ENCODE peak calls at places on chromosomes 11 and 22, in nine cellular contexts. V is ovary; M is brain microvascular endothelial cell; P is CD4-positive, CD25-positive, alpha-beta regulatory T cell; K is GM12865; S is AG09309; L is fibroblast of the aortic adventitia; J is lower lobe of right lung; D is prostate gland. E is an unnamed sample.

GRCh38 chr11:35671396-35672127 is 9.0 kb downstream of the TRIM44 start:
- DNase-seq in V (no peak), D (no peak), P (no peak), L (peak), M (no peak), K (no peak), S (no peak), J (no peak), E (no peak)

GRCh38 chr11:48036011-48036410 is 55.7 kb downstream of the PTPRJ start:
- DNase-seq in D (no peak), S (no peak), K (no peak), J (no peak), P (no peak), M (no peak), V (no peak), L (peak), E (no peak)

GRCh38 chr22:21010426-21011113 is 4.4 kb upstream of the P2RX6 start:
- DNase-seq in V (no peak), D (no peak), S (no peak), J (no peak), L (no peak), M (no peak), K (no peak), P (no peak), E (no peak)

GRCh38 chr11:121873770-121874169 is 242.2 kb downstream of the BLID start:
- DNase-seq in L (no peak), M (no peak), J (no peak), S (no peak), D (no peak), P (no peak), K (no peak), V (no peak), E (no peak)

GRCh38 chr11:119940401-119940976 is 197.4 kb downstream of the TRIM29 start:
- DNase-seq in V (no peak), K (no peak), S (no peak), L (no peak), M (no peak), J (no peak), P (no peak), D (no peak), E (no peak)

GRCh38 chr11:933936-934335 is 8.3 kb downstream of the AP2A2 start:
- DNase-seq in D (no peak), K (no peak), M (no peak), V (no peak), J (no peak), L (no peak), P (no peak), S (no peak), E (no peak)

GRCh38 chr11:120343429-120343828 is 7.2 kb downstream of the ARHGEF12 start:
- DNase-seq in P (no peak), M (no peak), D (no peak), K (peak), S (no peak), V (no peak), L (no peak), J (no peak), E (no peak)

GRCh38 chr11:12110714-12111481 is 508 bp downstream of the MICAL2 start:
- DNase-seq in D (no peak), M (no peak), V (peak), P (peak), L (peak), S (no peak), K (no peak), J (peak), E (peak)

GRCh38 chr11:48141475-48142100 is 75.0 kb upstream of the OR4B1 start:
- DNase-seq in M (no peak), P (peak), V (no peak), K (no peak), S (no peak), L (peak), D (no peak), J (no peak), E (peak)

GRCh38 chr22:19832476-19833108 is 22.1 kb downstream of the GNB1L start:
- DNase-seq in P (no peak), K (peak), J (no peak), S (no peak), D (no peak), V (no peak), M (no peak), L (peak), E (no peak)

GRCh38 chr22:19357270-19358105 is 66.0 kb upstream of the CLTCL1 start:
- DNase-seq in P (no peak), K (no peak), V (no peak), L (no peak), M (no peak), J (no peak), D (no peak), S (no peak), E (peak)

GRCh38 chr11:131408011-131408640 is 37.7 kb downstream of the NTM start:
- DNase-seq in S (peak), V (no peak), L (peak), D (no peak), M (peak), K (peak), P (no peak), J (no peak), E (peak)

GRCh38 chr11:117786099-117786870 is 10.7 kb downstream of the DSCAML1 start:
- DNase-seq in P (no peak), L (no peak), V (no peak), M (no peak), J (no peak), D (no peak), K (no peak), S (no peak), E (no peak)

GRCh38 chr22:28952857-28953256 is 69.5 kb downstream of the ZNRF3 start:
- DNase-seq in D (peak), K (no peak), J (peak), V (no peak), M (no peak), P (no peak), S (peak), L (peak), E (peak)

GRCh38 chr11:118052581-118053206 is 24.2 kb upstream of the TMPRSS4 start:
- DNase-seq in S (no peak), D (no peak), J (no peak), P (no peak), K (no peak), M (no peak), V (no peak), L (no peak), E (no peak)

GRCh38 chr11:28105869-28106268 is 2.1 kb downstream of the KIF18A start:
- DNase-seq in M (no peak), J (no peak), D (no peak), P (no peak), S (no peak), K (no peak), L (peak), V (no peak), E (no peak)

GRCh38 chr22:31733580-31734079 is 16.3 kb downstream of the PRR14L start:
- DNase-seq in V (no peak), J (no peak), P (no peak), D (no peak), K (no peak), M (no peak), L (no peak), S (no peak), E (no peak)

GRCh38 chr11:76371170-76371569 is 9.8 kb downstream of the THAP12 start:
- DNase-seq in M (peak), L (peak), J (no peak), S (peak), V (no peak), P (no peak), K (peak), D (no peak), E (peak)

GRCh38 chr11:3995307-3995706 is 99.3 kb upstream of the RRM1 start:
- DNase-seq in M (no peak), J (no peak), K (no peak), V (no peak), S (no peak), D (no peak), L (no peak), P (no peak), E (no peak)

GRCh38 chr11:129737535-129738230 is 78.0 kb upstream of the TMEM45B start:
- DNase-seq in K (no peak), J (no peak), M (no peak), S (no peak), L (no peak), V (no peak), P (no peak), D (no peak), E (no peak)

GRCh38 chr22:23762866-23763578 is at the start of gene C22orf15:
- DNase-seq in M (no peak), J (no peak), D (no peak), V (no peak), L (peak), K (no peak), P (no peak), S (no peak), E (peak)
- H3K4me3 ChIP-seq in M (no peak), J (peak), D (no peak), V (no peak), L (no peak), K (peak), P (peak), S (no peak), E (peak)

GRCh38 chr11:62921201-62921572 is at the start of gene CHRM1:
- DNase-seq in S (no peak), P (no peak), M (no peak), D (peak), V (no peak), J (no peak), K (no peak), L (no peak), E (no peak)
- H3K4me3 ChIP-seq in S (no peak), P (no peak), M (no peak), D (peak), V (no peak), J (peak), K (no peak), L (no peak), E (no peak)

GRCh38 chr11:96052921-96053631 is 129.2 kb upstream of the MTMR2 start:
- DNase-seq in M (peak), S (no peak), P (no peak), J (no peak), D (no peak), L (peak), K (peak), V (no peak), E (peak)
- H3K4me3 ChIP-seq in M (no peak), S (no peak), P (no peak), J (no peak), D (no peak), L (no peak), K (no peak), V (no peak), E (no peak)

GRCh38 chr11:66047541-66048365 is 1.2 kb downstream of the GAL3ST3 start:
- DNase-seq in P (no peak), K (no peak), M (no peak), L (no peak), D (no peak), J (no peak), V (no peak), S (no peak), E (no peak)

GRCh38 chr11:66050581-66051231 is 1.5 kb upstream of the SF3B2 start:
- DNase-seq in J (no peak), L (no peak), D (no peak), K (no peak), V (no peak), S (no peak), P (no peak), M (no peak), E (no peak)

GRCh38 chr11:66051371-66051765 is 796 bp upstream of the SF3B2 start:
- DNase-seq in S (no peak), D (no peak), L (no peak), J (no peak), K (no peak), M (no peak), V (no peak), P (no peak), E (no peak)

GRCh38 chr11:66046901-66047300 is 2.1 kb downstream of the GAL3ST3 start:
- DNase-seq in P (no peak), M (no peak), J (no peak), D (no peak), L (no peak), S (no peak), V (no peak), K (no peak), E (no peak)

DNA sequence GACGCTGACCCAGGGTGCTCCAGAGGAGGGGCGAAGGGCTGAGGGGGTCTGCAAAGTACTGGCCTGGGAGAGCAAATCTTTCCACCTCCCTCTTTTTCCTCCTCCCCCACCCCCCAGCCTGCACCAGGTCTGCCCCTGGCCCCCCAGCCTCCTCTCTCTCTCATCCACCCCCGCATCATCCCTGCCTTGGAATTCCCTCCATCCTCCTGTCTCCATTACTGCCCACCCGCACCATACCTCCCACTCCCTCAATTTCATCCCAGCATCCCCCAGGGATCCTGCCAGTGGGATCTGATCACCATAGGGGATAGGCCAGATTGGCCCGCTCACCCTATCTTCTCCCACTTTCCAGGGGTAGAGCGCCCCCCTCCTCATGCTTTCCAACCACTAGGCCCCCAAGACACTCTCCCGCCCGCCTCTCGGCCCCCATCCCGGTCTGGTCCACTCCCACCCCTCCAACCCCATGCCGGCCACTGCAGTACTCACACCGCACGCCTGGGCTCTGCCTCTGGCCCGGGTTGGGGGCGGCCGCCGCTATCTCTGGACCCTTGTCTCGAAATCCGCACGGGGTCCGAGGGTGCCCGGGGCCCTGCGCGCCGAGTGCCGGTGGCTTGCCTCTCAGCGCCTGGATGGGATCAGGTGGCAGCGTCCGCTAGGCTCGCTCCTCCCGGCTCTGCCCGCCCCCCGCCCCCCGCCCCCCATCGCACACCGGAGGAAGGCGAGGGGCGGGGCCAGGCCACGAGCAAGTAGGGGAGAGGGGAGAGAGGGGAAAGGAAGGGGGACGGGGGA is at the start of gene GAL3ST3:
- DNase-seq in V (no peak), J (no peak), D (no peak), M (no peak), S (no peak), K (no peak), L (no peak), P (no peak), E (no peak)
- H3K4me3 ChIP-seq in V (peak), J (no peak), D (no peak), M (no peak), S (no peak), K (no peak), L (no peak), P (no peak), E (no peak)

GRCh38 chr11:60818057-60818456 is 23.9 kb upstream of the CCDC86 start:
- DNase-seq in L (no peak), J (no peak), D (no peak), K (no peak), M (no peak), S (no peak), V (no peak), P (no peak), E (no peak)
- H3K4me3 ChIP-seq in L (no peak), J (no peak), D (no peak), K (no peak), M (no peak), S (no peak), V (no peak), P (no peak), E (no peak)

E was measured in fibroblast of villous mesenchyme.